ENCODE peak calls at places on chromosomes 4 and X, in four cellular contexts. B, J, P and H are unnamed samples.

GRCh38 chrX:11792461-11793421 is 34.7 kb downstream of the MSL3 start:
- DNase-seq in B (no peak), P (peak), J (no peak), H (no peak)

GRCh38 chrX:152072236-152072635 is 66.1 kb downstream of the MAGEA10 start:
- DNase-seq in P (no peak), B (peak), J (no peak), H (no peak)

GRCh38 chr4:67725132-67725531 is 24.2 kb upstream of the UBA6 start:
- DNase-seq in J (no peak), P (no peak), B (no peak), H (no peak)

GRCh38 chrX:154738013-154738738 is 12.7 kb downstream of the GAB3 start:
- DNase-seq in J (no peak), B (no peak), P (no peak), H (no peak)

GRCh38 chr4:8585186-8585585 is 5.0 kb downstream of the GPR78 start:
- DNase-seq in J (no peak), B (no peak), P (no peak), H (no peak)

GRCh38 chr4:58564695-58565094 is 1454.5 kb upstream of the IGFBP7 start:
- DNase-seq in B (no peak), P (no peak), J (no peak), H (no peak)

GRCh38 chrX:13131511-13132137 is 87.2 kb upstream of the FAM9C start:
- DNase-seq in P (no peak), J (no peak), B (no peak), H (no peak)

GRCh38 chr4:176902710-176903323 is 110.1 kb upstream of the VEGFC start:
- DNase-seq in B (peak), J (no peak), P (peak), H (no peak)

GRCh38 chr4:183240581-183241321 is 79.3 kb downstream of the CLDN22 start:
- DNase-seq in P (no peak), J (no peak), B (no peak), H (no peak)

GRCh38 chrX:103153661-103154060 is 60.7 kb upstream of the NXF3 start:
- DNase-seq in J (no peak), P (no peak), B (no peak), H (no peak)

GRCh38 chrX:103155201-103155600 is 59.7 kb upstream of the BEX4 start:
- DNase-seq in P (no peak), J (no peak), B (no peak), H (no peak)

GRCh38 chrX:103158317-103158621 is 56.6 kb upstream of the BEX4 start:
- DNase-seq in P (no peak), B (no peak), J (no peak), H (no peak)

GRCh38 chrX:103151799-103152198 is 58.9 kb upstream of the NXF3 start:
- DNase-seq in P (no peak), J (no peak), B (no peak), H (no peak)

DNA sequence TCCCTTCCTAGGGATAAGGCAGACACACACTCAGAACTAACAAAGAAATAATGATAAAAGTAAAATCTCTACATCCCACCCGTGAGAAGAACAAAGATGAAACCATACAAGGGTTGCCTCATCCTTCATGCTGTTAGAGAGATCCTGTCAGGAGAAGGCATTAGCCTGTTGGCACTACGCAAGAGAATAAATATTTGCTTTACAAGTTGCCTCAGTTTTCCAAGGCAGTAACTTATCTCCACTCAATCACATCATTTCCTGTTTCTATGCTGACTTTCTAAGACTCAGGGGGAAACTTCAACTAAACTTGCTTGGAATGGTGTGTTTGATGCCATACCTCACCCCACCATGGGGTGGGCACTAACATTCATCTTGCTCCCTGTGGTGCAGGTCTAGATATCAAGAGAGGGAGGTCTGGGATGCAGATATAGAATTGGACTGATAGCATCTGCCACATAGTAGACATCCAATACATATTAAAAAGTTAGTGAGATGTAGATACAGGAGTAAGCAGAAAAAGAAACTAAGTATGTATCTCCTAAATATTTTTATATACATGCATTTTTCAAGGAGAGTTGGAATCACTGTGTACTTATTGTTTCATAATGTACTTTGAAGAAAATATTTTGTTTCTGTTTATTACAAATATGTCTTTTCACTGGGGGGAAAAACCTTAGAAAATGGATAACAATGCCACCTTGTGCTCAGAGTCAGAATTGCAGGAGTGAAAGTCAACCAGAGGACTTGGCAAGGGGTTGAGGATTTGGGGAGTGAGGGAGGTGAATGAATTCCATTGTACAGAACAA is 57.2 kb upstream of the BEX4 start:
- DNase-seq in B (no peak), J (no peak), P (peak), H (no peak)
- TF ChIP-seq CTCF in B (peak), J (peak), P (peak), H (peak)

DNA sequence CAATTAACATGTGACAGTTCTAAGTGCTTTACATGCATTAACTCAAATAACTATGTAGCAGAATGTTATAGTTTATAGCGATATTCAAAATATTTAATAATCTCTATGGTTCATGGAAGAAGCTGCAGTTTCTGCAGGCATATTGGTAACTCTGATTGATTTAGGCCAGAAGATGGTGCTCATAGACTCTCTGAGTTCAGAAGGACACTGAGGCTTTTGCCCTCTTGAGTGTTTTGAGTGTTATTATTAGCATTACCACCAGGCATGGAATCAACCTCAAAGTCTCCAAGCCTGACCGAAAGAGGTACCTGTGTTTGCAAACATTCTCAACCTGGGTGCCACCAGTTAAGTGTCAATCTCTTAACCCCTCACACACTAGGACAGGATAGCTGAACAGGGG is 792.3 kb upstream of the PCDH7 start:
- DNase-seq in B (no peak), J (no peak), P (no peak), H (no peak)
- TF ChIP-seq CTCF in B (no peak), J (no peak), P (no peak), H (no peak)

GRCh38 chrX:50638123-50638522 is 167.5 kb upstream of the DGKK start:
- DNase-seq in B (no peak), P (no peak), J (no peak), H (no peak)

GRCh38 chrX:50648151-50648550 is 165.8 kb downstream of the SHROOM4 start:
- DNase-seq in P (no peak), J (no peak), B (no peak), H (no peak)

GRCh38 chrX:50644496-50644895 is 169.5 kb downstream of the SHROOM4 start:
- DNase-seq in J (no peak), P (no peak), B (no peak), H (no peak)

DNA sequence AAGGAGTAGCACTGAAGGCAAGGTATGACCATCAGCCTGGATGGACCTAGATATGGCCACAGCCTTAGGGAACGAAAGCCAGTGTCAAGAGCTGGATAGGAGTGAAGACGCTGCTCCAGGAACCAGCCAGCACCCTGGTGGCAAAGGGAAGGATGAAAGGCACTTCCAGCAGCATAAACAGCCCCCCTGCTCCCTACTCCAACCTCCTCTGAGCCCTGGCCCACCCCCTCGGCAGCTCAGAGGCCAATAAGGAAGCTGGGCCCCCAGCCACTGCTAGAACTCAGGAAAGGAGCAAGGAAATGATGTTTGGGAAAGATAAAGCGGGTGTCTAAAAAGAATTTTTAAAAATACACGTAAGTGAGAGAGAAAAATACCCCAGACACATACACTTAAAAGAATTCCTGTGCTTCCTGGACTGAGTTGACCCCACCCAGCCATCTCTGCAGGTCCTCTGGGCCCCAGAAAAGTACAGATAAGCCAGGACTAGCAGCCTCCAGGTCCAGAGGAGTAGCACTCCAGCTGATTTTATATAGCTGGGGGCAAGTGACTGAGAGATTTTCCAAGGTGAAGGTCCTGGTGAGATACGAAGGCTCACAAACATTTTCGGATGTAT is 170.4 kb downstream of the SHROOM4 start:
- DNase-seq in P (no peak), B (no peak), J (no peak), H (no peak)
- TF ChIP-seq CTCF in P (no peak), B (no peak), J (no peak), H (no peak)

DNA sequence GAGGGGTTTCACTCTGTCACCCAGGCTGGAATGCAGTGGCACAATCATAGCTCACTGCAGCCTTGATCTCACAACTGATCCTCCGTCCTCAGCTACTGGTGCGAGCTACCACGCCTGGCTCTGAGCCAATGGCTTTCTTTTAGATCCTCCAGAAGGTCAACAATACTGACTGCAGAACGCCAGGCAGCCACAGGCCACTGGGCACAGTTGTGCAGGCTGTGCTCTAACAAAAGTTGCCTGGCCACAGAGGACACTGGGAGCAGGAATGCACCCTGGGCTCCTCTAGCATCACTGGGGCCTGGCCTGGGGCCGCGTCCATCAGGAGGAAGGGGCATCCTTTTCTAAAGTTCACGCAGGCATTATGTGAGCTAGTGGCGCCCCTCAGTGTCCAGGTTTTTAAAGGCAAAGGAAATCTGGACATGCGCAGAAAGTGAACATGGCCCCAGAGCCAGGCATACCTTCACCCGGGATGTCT is 14.9 kb upstream of the PORCN start:
- DNase-seq in J (no peak), P (no peak), B (no peak), H (no peak)
- TF ChIP-seq CTCF in J (no peak), P (peak), B (peak), H (peak)

DNA sequence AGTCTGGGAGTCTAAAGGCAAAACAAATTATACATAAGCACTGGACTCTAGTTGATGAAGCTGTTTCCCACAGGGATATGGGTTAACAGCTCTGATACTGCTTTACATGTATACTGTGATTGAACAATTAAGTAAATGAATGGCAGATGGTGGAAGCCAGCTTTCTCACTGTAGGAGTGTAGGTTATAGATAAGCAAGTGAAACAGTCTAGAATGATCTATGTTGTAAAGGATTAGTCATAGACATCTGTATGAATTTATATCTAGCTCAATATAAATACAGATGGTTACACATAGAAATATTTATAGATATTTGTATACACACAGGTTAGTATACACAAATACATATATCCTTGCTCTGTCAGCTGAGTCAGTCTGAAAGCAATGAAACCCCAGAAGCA is 276.1 kb downstream of the PPARGC1A start:
- DNase-seq in P (no peak), B (no peak), J (no peak), H (no peak)
- TF ChIP-seq CTCF in P (no peak), B (no peak), J (no peak), H (no peak)

GRCh38 chr4:15006416-15007024 is 4.2 kb downstream of the CPEB2 start:
- DNase-seq in B (no peak), J (no peak), P (peak), H (no peak)
- TF ChIP-seq CTCF in B (no peak), J (peak), P (peak), H (peak)

GRCh38 chr4:20158195-20158594 is 93.5 kb upstream of the SLIT2 start:
- DNase-seq in P (no peak), J (no peak), B (no peak), H (no peak)
- TF ChIP-seq CTCF in P (no peak), J (no peak), B (no peak), H (no peak)

DNA sequence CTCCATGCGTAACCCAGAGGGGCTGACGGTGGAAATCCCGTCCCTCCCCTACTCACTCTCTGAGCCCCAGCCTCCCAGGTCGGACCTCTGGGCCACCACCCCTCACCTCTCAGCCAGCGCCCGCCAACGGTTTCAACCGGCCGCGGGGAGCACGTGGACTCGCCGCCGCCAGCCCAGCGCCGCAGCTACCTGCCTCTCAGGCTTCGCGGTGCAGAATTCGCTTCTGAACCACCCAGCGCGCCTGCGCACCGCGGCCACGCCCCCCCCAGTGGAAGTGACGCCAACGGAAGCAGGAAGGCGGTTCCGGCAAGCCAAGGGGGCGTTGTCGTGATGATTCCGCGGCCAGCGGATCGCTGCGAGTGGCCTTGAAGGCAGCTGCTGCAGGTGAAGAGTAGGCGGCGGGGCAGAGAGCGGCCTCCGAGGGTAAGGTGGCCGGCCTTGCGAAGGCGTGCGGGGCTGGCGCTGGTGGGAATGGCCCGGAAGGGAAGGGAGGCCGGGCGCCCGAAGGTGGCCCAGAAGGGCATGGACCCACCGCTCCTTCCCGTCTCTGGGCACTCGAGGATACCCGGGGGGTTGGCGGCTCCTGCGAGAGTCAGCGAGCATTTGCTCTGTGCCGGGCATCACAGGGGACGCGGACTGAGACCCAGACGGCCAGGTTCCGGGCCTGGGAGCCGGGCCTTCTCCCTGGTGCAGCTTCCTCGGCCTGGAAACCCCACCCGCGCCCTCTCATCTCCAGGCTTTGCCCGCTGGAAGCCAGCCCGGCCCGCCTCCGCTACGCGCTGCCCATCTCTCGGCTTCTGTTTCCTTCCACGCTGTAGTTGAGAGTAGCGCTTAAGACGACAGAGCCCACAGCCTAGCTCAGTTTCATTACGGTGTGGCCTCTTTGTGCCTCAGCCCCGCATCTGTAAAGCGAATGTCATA is at the start of the genes LYAR and ZBTB49:
- DNase-seq in P (peak), B (peak), J (no peak), H (peak)
- TF ChIP-seq CTCF in P (no peak), B (no peak), J (no peak), H (no peak)

GRCh38 chr4:77697860-77698599 is 92.4 kb downstream of the CXCL13 start:
- DNase-seq in B (peak), J (no peak), P (no peak), H (no peak)

GRCh38 chr4:77701111-77701510 is 95.5 kb downstream of the CXCL13 start:
- DNase-seq in B (no peak), P (no peak), J (no peak), H (no peak)

GRCh38 chr4:77695769-77696168 is 90.1 kb downstream of the CXCL13 start:
- DNase-seq in P (no peak), J (no peak), B (peak), H (no peak)

GRCh38 chr4:77699731-77700210 is 94.2 kb downstream of the CXCL13 start:
- DNase-seq in J (no peak), P (no peak), B (peak), H (no peak)
- TF ChIP-seq CTCF in J (no peak), P (no peak), B (no peak), H (peak)